ENCODE peak calls at places on chromosomes 6 and 20, in ten cellular contexts. One of them, this sample, is unnamed.

GRCh38 chr6:62716719-62717118 is 430.7 kb upstream of the KHDRBS2 start:
- DNase-seq in tibial nerve: no peak
- DNase-seq in thoracic aorta: no peak
- DNase-seq in mesendoderm: no peak
- DNase-seq in dorsolateral prefrontal cortex: no peak
- DNase-seq in psoas muscle: no peak
- DNase-seq in HCT116: no peak
- DNase-seq in GM23248: no peak
- DNase-seq in cardiac muscle cell: no peak
- DNase-seq in lung: no peak
- DNase-seq in this sample: no peak

GRCh38 chr6:97947841-97948240 is 664.8 kb upstream of the MMS22L start:
- DNase-seq in HCT116: peak; percentile 82
- DNase-seq in lung: peak; percentile 80
- DNase-seq in dorsolateral prefrontal cortex: no peak
- DNase-seq in GM23248: peak; percentile 24
- DNase-seq in thoracic aorta: no peak
- DNase-seq in cardiac muscle cell: peak; percentile 50
- DNase-seq in tibial nerve: no peak
- DNase-seq in psoas muscle: no peak
- DNase-seq in mesendoderm: peak; percentile 41
- DNase-seq in this sample: peak; percentile 43

GRCh38 chr6:127069659-127070279 is 48.7 kb upstream of the RSPO3 start:
- DNase-seq in cardiac muscle cell: peak; percentile 51
- DNase-seq in thoracic aorta: no peak
- DNase-seq in tibial nerve: no peak
- DNase-seq in lung: no peak
- DNase-seq in HCT116: peak; percentile 36
- DNase-seq in mesendoderm: peak; percentile 61
- DNase-seq in dorsolateral prefrontal cortex: no peak
- DNase-seq in GM23248: peak; percentile 55
- DNase-seq in psoas muscle: no peak
- DNase-seq in this sample: no peak

GRCh38 chr6:120260713-120261112 is 911.2 kb upstream of the MAN1A1 start:
- DNase-seq in tibial nerve: no peak
- DNase-seq in thoracic aorta: no peak
- DNase-seq in GM23248: no peak
- DNase-seq in HCT116: no peak
- DNase-seq in psoas muscle: no peak
- DNase-seq in cardiac muscle cell: no peak
- DNase-seq in mesendoderm: no peak
- DNase-seq in lung: no peak
- DNase-seq in dorsolateral prefrontal cortex: no peak
- DNase-seq in this sample: no peak

GRCh38 chr20:10111144-10111771 is 76.5 kb downstream of the ANKEF1 start:
- DNase-seq in mesendoderm: no peak
- DNase-seq in thoracic aorta: no peak
- DNase-seq in HCT116: no peak
- DNase-seq in GM23248: no peak
- DNase-seq in dorsolateral prefrontal cortex: no peak
- DNase-seq in cardiac muscle cell: no peak
- DNase-seq in lung: no peak
- DNase-seq in psoas muscle: no peak
- DNase-seq in tibial nerve: no peak
- DNase-seq in this sample: no peak

GRCh38 chr6:6277418-6277817 is 43.0 kb downstream of the F13A1 start:
- DNase-seq in dorsolateral prefrontal cortex: no peak
- DNase-seq in psoas muscle: no peak
- DNase-seq in mesendoderm: no peak
- DNase-seq in HCT116: no peak
- DNase-seq in GM23248: peak; percentile 84
- DNase-seq in lung: no peak
- DNase-seq in tibial nerve: no peak
- DNase-seq in cardiac muscle cell: no peak
- DNase-seq in thoracic aorta: no peak
- DNase-seq in this sample: no peak

GRCh38 chr6:49933526-49933925 is 30.4 kb downstream of the DEFB114 start:
- DNase-seq in mesendoderm: no peak
- DNase-seq in psoas muscle: peak; percentile 7
- DNase-seq in GM23248: no peak
- DNase-seq in thoracic aorta: no peak
- DNase-seq in tibial nerve: no peak
- DNase-seq in lung: no peak
- DNase-seq in HCT116: no peak
- DNase-seq in cardiac muscle cell: no peak
- DNase-seq in dorsolateral prefrontal cortex: no peak
- DNase-seq in this sample: no peak

GRCh38 chr6:38508286-38508685 is 131.4 kb downstream of the BTBD9 start:
- DNase-seq in cardiac muscle cell: no peak
- DNase-seq in lung: no peak
- DNase-seq in GM23248: no peak
- DNase-seq in HCT116: no peak
- DNase-seq in tibial nerve: no peak
- DNase-seq in dorsolateral prefrontal cortex: no peak
- DNase-seq in thoracic aorta: no peak
- DNase-seq in mesendoderm: no peak
- DNase-seq in psoas muscle: no peak
- DNase-seq in this sample: no peak

GRCh38 chr6:10429638-10430427 is 15.0 kb upstream of the TFAP2A start:
- DNase-seq in cardiac muscle cell: peak; percentile 57
- DNase-seq in psoas muscle: no peak
- DNase-seq in mesendoderm: peak; percentile 89
- DNase-seq in thoracic aorta: no peak
- DNase-seq in tibial nerve: no peak
- DNase-seq in GM23248: peak; percentile 79
- DNase-seq in dorsolateral prefrontal cortex: peak; percentile 54
- DNase-seq in HCT116: no peak
- DNase-seq in lung: no peak
- DNase-seq in this sample: peak; percentile 70

GRCh38 chr6:142507065-142507464 is 205.3 kb downstream of the ADGRG6 start:
- DNase-seq in cardiac muscle cell: no peak
- DNase-seq in thoracic aorta: no peak
- DNase-seq in HCT116: no peak
- DNase-seq in mesendoderm: no peak
- DNase-seq in psoas muscle: no peak
- DNase-seq in lung: no peak
- DNase-seq in tibial nerve: no peak
- DNase-seq in GM23248: no peak
- DNase-seq in dorsolateral prefrontal cortex: no peak
- DNase-seq in this sample: no peak

GRCh38 chr6:142510217-142510616 is 208.4 kb downstream of the ADGRG6 start:
- DNase-seq in psoas muscle: no peak
- DNase-seq in dorsolateral prefrontal cortex: no peak
- DNase-seq in HCT116: no peak
- DNase-seq in GM23248: no peak
- DNase-seq in lung: no peak
- DNase-seq in cardiac muscle cell: no peak
- DNase-seq in tibial nerve: no peak
- DNase-seq in mesendoderm: no peak
- DNase-seq in thoracic aorta: no peak
- DNase-seq in this sample: no peak
- H3K27me3 ChIP-seq in psoas muscle: peaks cover 2% of the 10 kb centered on the region
- H3K27me3 ChIP-seq in dorsolateral prefrontal cortex: no peaks in the 10 kb centered on the region
- H3K27me3 ChIP-seq in HCT116: no peaks in the 10 kb centered on the region
- H3K27me3 ChIP-seq in GM23248: peaks cover 5% of the 10 kb centered on the region
- H3K27me3 ChIP-seq in lung: no peaks in the 10 kb centered on the region
- H3K27me3 ChIP-seq in cardiac muscle cell: no peaks in the 10 kb centered on the region
- H3K27me3 ChIP-seq in tibial nerve: no peaks in the 10 kb centered on the region
- H3K27me3 ChIP-seq in mesendoderm: no peaks in the 10 kb centered on the region
- H3K27me3 ChIP-seq in thoracic aorta: no peaks in the 10 kb centered on the region
- H3K27me3 ChIP-seq in this sample: no peaks in the 10 kb centered on the region

GRCh38 chr6:45681860-45682488 is 304.2 kb upstream of the SUPT3H start:
- DNase-seq in dorsolateral prefrontal cortex: no peak
- DNase-seq in psoas muscle: no peak
- DNase-seq in lung: no peak
- DNase-seq in HCT116: no peak
- DNase-seq in cardiac muscle cell: no peak
- DNase-seq in tibial nerve: no peak
- DNase-seq in mesendoderm: peak; percentile 49
- DNase-seq in GM23248: peak; percentile 48
- DNase-seq in thoracic aorta: no peak
- DNase-seq in this sample: no peak
- H3K4me3 ChIP-seq in dorsolateral prefrontal cortex: no peak overlapping the region
- H3K4me3 ChIP-seq in psoas muscle: no peak overlapping the region
- H3K4me3 ChIP-seq in lung: no peak overlapping the region
- H3K4me3 ChIP-seq in HCT116: no peak overlapping the region
- H3K4me3 ChIP-seq in cardiac muscle cell: no peak overlapping the region
- H3K4me3 ChIP-seq in tibial nerve: no peak overlapping the region
- H3K4me3 ChIP-seq in mesendoderm: no peak overlapping the region
- H3K4me3 ChIP-seq in GM23248: no peak overlapping the region
- H3K4me3 ChIP-seq in thoracic aorta: no peak overlapping the region
- H3K4me3 ChIP-seq in this sample: no peak overlapping the region

GRCh38 chr6:136920216-136920857 is 1.8 kb upstream of the SLC35D3 start:
- DNase-seq in HCT116: no peak
- DNase-seq in dorsolateral prefrontal cortex: no peak
- DNase-seq in mesendoderm: no peak
- DNase-seq in GM23248: peak; percentile 8
- DNase-seq in thoracic aorta: no peak
- DNase-seq in lung: no peak
- DNase-seq in tibial nerve: no peak
- DNase-seq in cardiac muscle cell: no peak
- DNase-seq in psoas muscle: no peak
- DNase-seq in this sample: no peak
- H3K27me3 ChIP-seq in HCT116: no peaks in the 10 kb centered on the region
- H3K27me3 ChIP-seq in dorsolateral prefrontal cortex: peaks cover 65% of the 10 kb centered on the region
- H3K27me3 ChIP-seq in mesendoderm: peaks cover 12% of the 10 kb centered on the region
- H3K27me3 ChIP-seq in GM23248: peaks cover 51% of the 10 kb centered on the region
- H3K27me3 ChIP-seq in thoracic aorta: peaks cover 13% of the 10 kb centered on the region
- H3K27me3 ChIP-seq in lung: peaks cover 4% of the 10 kb centered on the region
- H3K27me3 ChIP-seq in tibial nerve: peaks cover 68% of the 10 kb centered on the region
- H3K27me3 ChIP-seq in cardiac muscle cell: peaks cover 72% of the 10 kb centered on the region
- H3K27me3 ChIP-seq in psoas muscle: no peaks in the 10 kb centered on the region
- H3K27me3 ChIP-seq in this sample: peaks cover 47% of the 10 kb centered on the region

GRCh38 chr20:47785900-47786762 is 850 bp upstream of the SULF2 start:
- DNase-seq in thoracic aorta: no peak
- DNase-seq in dorsolateral prefrontal cortex: peak; percentile 62
- DNase-seq in GM23248: peak; percentile 84
- DNase-seq in HCT116: peak; percentile 64
- DNase-seq in cardiac muscle cell: peak; percentile 85
- DNase-seq in lung: peak; percentile 49
- DNase-seq in tibial nerve: peak; percentile 33
- DNase-seq in mesendoderm: peak; percentile 80
- DNase-seq in psoas muscle: peak; percentile 62
- DNase-seq in this sample: peak; percentile 70

GRCh38 chr20:47784599-47785320 is 521 bp downstream of the SULF2 start:
- DNase-seq in GM23248: peak; percentile 54
- DNase-seq in cardiac muscle cell: peak; percentile 35
- DNase-seq in thoracic aorta: no peak
- DNase-seq in psoas muscle: peak; percentile 36
- DNase-seq in lung: no peak
- DNase-seq in tibial nerve: no peak
- DNase-seq in dorsolateral prefrontal cortex: no peak
- DNase-seq in mesendoderm: peak; percentile 74
- DNase-seq in HCT116: no peak
- DNase-seq in this sample: no peak

GRCh38 chr20:47785321-47785899 is at the start of gene SULF2:
- DNase-seq in HCT116: no peak
- DNase-seq in psoas muscle: peak; percentile 47
- DNase-seq in thoracic aorta: no peak
- DNase-seq in tibial nerve: no peak
- DNase-seq in lung: no peak
- DNase-seq in cardiac muscle cell: peak; percentile 70
- DNase-seq in mesendoderm: peak; percentile 42
- DNase-seq in GM23248: peak; percentile 36
- DNase-seq in dorsolateral prefrontal cortex: no peak
- DNase-seq in this sample: no peak

GRCh38 chr20:47782920-47783552 is 2.2 kb downstream of the SULF2 start:
- DNase-seq in HCT116: no peak
- DNase-seq in cardiac muscle cell: no peak
- DNase-seq in thoracic aorta: no peak
- DNase-seq in GM23248: no peak
- DNase-seq in mesendoderm: peak; percentile 71
- DNase-seq in lung: no peak
- DNase-seq in dorsolateral prefrontal cortex: no peak
- DNase-seq in tibial nerve: no peak
- DNase-seq in psoas muscle: no peak
- DNase-seq in this sample: no peak

DNA sequence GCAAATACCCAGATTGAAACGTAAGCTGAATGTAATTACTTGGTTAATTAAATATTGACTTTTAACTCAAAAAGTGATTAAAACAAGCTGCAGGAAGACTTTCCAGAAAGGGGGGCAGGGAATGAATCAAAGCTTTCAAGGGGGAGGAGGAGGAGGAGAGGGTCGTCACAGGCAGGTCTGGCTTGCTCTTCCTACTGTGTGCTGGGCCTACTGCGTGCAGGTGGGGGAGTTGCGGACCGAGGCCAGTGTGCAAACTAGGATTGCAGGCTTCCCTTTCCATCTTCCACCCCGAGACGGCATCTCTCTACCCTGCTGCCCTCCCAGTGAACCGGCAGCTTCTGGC is 1.1 kb downstream of the SULF2 start:
- DNase-seq in HCT116: no peak
- DNase-seq in cardiac muscle cell: no peak
- DNase-seq in thoracic aorta: no peak
- DNase-seq in lung: no peak
- DNase-seq in dorsolateral prefrontal cortex: no peak
- DNase-seq in tibial nerve: no peak
- DNase-seq in mesendoderm: no peak
- DNase-seq in psoas muscle: no peak
- DNase-seq in GM23248: no peak
- DNase-seq in this sample: no peak
- H3K4me3 ChIP-seq in HCT116: peak overlapping the region; percentile 43
- H3K4me3 ChIP-seq in cardiac muscle cell: peak overlapping the region; percentile 59
- H3K4me3 ChIP-seq in thoracic aorta: peak overlapping the region; percentile 78
- H3K4me3 ChIP-seq in lung: no peak overlapping the region
- H3K4me3 ChIP-seq in dorsolateral prefrontal cortex: peak overlapping the region; percentile 64
- H3K4me3 ChIP-seq in tibial nerve: peak overlapping the region; percentile 55
- H3K4me3 ChIP-seq in mesendoderm: peak overlapping the region; percentile 60
- H3K4me3 ChIP-seq in psoas muscle: peak overlapping the region; percentile 64
- H3K4me3 ChIP-seq in GM23248: peak overlapping the region; percentile 66
- H3K4me3 ChIP-seq in this sample: peak overlapping the region; percentile 22

GRCh38 chr20:56945057-56945456 is 316.0 kb downstream of the TFAP2C start:
- DNase-seq in thoracic aorta: no peak
- DNase-seq in mesendoderm: no peak
- DNase-seq in HCT116: no peak
- DNase-seq in cardiac muscle cell: no peak
- DNase-seq in GM23248: peak; percentile 68
- DNase-seq in psoas muscle: no peak
- DNase-seq in lung: no peak
- DNase-seq in dorsolateral prefrontal cortex: no peak
- DNase-seq in tibial nerve: no peak
- DNase-seq in this sample: no peak
- H3K27me3 ChIP-seq in thoracic aorta: no peaks in the 10 kb centered on the region
- H3K27me3 ChIP-seq in mesendoderm: no peaks in the 10 kb centered on the region
- H3K27me3 ChIP-seq in HCT116: peaks cover 12% of the 10 kb centered on the region
- H3K27me3 ChIP-seq in cardiac muscle cell: peaks cover 17% of the 10 kb centered on the region
- H3K27me3 ChIP-seq in GM23248: peaks cover 27% of the 10 kb centered on the region
- H3K27me3 ChIP-seq in psoas muscle: peaks cover 4% of the 10 kb centered on the region
- H3K27me3 ChIP-seq in lung: no peaks in the 10 kb centered on the region
- H3K27me3 ChIP-seq in dorsolateral prefrontal cortex: peaks cover 2% of the 10 kb centered on the region
- H3K27me3 ChIP-seq in tibial nerve: peaks cover 3% of the 10 kb centered on the region
- H3K27me3 ChIP-seq in this sample: peaks cover 48% of the 10 kb centered on the region

GRCh38 chr20:58192065-58192464 is 36.4 kb downstream of the ANKRD60 start:
- DNase-seq in thoracic aorta: no peak
- DNase-seq in psoas muscle: no peak
- DNase-seq in tibial nerve: no peak
- DNase-seq in cardiac muscle cell: no peak
- DNase-seq in mesendoderm: no peak
- DNase-seq in HCT116: no peak
- DNase-seq in GM23248: no peak
- DNase-seq in lung: no peak
- DNase-seq in dorsolateral prefrontal cortex: no peak
- DNase-seq in this sample: no peak
- H3K4me3 ChIP-seq in thoracic aorta: no peak overlapping the region
- H3K4me3 ChIP-seq in psoas muscle: no peak overlapping the region
- H3K4me3 ChIP-seq in tibial nerve: no peak overlapping the region
- H3K4me3 ChIP-seq in cardiac muscle cell: no peak overlapping the region
- H3K4me3 ChIP-seq in mesendoderm: no peak overlapping the region
- H3K4me3 ChIP-seq in HCT116: no peak overlapping the region
- H3K4me3 ChIP-seq in GM23248: no peak overlapping the region
- H3K4me3 ChIP-seq in lung: no peak overlapping the region
- H3K4me3 ChIP-seq in dorsolateral prefrontal cortex: no peak overlapping the region
- H3K4me3 ChIP-seq in this sample: no peak overlapping the region

This sample was measured in SJSA1.